ENCODE peak calls at places on chromosomes 4 and X, in seven cellular contexts. C is left ventricle myocardium inferior, O is mucosa of descending colon, P is aorta, F is endodermal cell, M is heart left ventricle, E is cardiac muscle cell. X is an unnamed sample. For H3K4me1, the result is how much of the 10 kb centered on the place peaks cover.

GRCh38 chr4:84985952-84986351 is 19.5 kb upstream of the WDFY3 start:
- DNase-seq in C (no peak), O (no peak), P (no peak), F (no peak), M (no peak), E (peak), X (no peak)

GRCh38 chr4:48109413-48110263 is 24.4 kb downstream of the TXK start:
- DNase-seq in C (no peak), O (no peak), P (no peak), F (peak), M (no peak), E (peak), X (no peak)

GRCh38 chrX:14670819-14671218 is 141.5 kb downstream of the GLRA2 start:
- DNase-seq in C (no peak), O (no peak), P (no peak), F (no peak), M (no peak), E (no peak), X (no peak)

GRCh38 chr4:98491862-98492554 is 166.4 kb downstream of the TSPAN5 start:
- DNase-seq in C (no peak), O (no peak), P (no peak), F (no peak), M (no peak), E (peak), X (no peak)

GRCh38 chrX:43000121-43000520 is 222.2 kb upstream of the PPP1R2C start:
- DNase-seq in C (no peak), O (no peak), P (no peak), F (no peak), M (no peak), E (no peak), X (no peak)

GRCh38 chr4:101370663-101371210 is 23.4 kb upstream of the PPP3CA start:
- DNase-seq in C (no peak), O (no peak), P (no peak), F (peak), M (no peak), E (no peak), X (no peak)

GRCh38 chrX:9577555-9577954 is 112.7 kb downstream of the TBL1X start:
- DNase-seq in C (no peak), O (no peak), P (no peak), F (no peak), M (no peak), E (no peak), X (no peak)

GRCh38 chrX:134481339-134481738 is 21.4 kb downstream of the HPRT1 start:
- DNase-seq in C (no peak), O (no peak), P (no peak), F (no peak), M (no peak), E (no peak), X (no peak)

GRCh38 chrX:103311401-103311785 is 603 bp upstream of the BEX2 start:
- DNase-seq in C (no peak), O (no peak), P (no peak), F (no peak), M (no peak), E (no peak), X (no peak)

GRCh38 chr4:172850838-172851237 is 317.8 kb upstream of the GALNT7 start:
- DNase-seq in C (no peak), O (no peak), P (no peak), F (no peak), M (no peak), E (peak), X (no peak)

GRCh38 chr4:104064650-104065577 is 345.1 kb upstream of the TACR3 start:
- DNase-seq in C (peak), O (peak), P (no peak), F (peak), M (peak), E (peak), X (peak)

GRCh38 chr4:85498068-85498733 is 23.3 kb downstream of the ARHGAP24 start:
- DNase-seq in C (peak), O (no peak), P (no peak), F (no peak), M (peak), E (peak), X (peak)

GRCh38 chr4:16083217-16084191 is at the start of gene PROM1:
- DNase-seq in C (peak), O (peak), P (peak), F (peak), M (peak), E (no peak), X (no peak)

GRCh38 chr4:186161138-186161537 is 30.2 kb upstream of the CYP4V2 start:
- DNase-seq in C (no peak), O (no peak), P (no peak), F (no peak), M (no peak), E (no peak), X (no peak)

GRCh38 chrX:69238153-69238959 is 73.1 kb upstream of the PJA1 start:
- DNase-seq in C (peak), O (peak), P (peak), F (no peak), M (peak), E (no peak), X (no peak)

GRCh38 chr4:83569967-83570366 is 34.1 kb downstream of the GPAT3 start:
- DNase-seq in C (no peak), O (no peak), P (no peak), F (no peak), M (no peak), E (no peak), X (no peak)

GRCh38 chr4:1508161-1509160 is 102.2 kb upstream of the NKX1-1 start:
- DNase-seq in C (no peak), O (peak), P (peak), F (peak), M (no peak), E (no peak), X (no peak)

GRCh38 chrX:150032742-150033141 is 94.5 kb upstream of the EOLA2 start:
- DNase-seq in C (no peak), O (no peak), P (no peak), F (no peak), M (no peak), E (peak), X (no peak)

GRCh38 chrX:118577041-118577440 is 81.4 kb downstream of the DOCK11 start:
- DNase-seq in C (no peak), O (no peak), P (peak), F (no peak), M (no peak), E (no peak), X (no peak)

GRCh38 chr4:124203613-124204284 is 508.8 kb downstream of the ANKRD50 start:
- DNase-seq in C (no peak), O (no peak), P (no peak), F (no peak), M (no peak), E (peak), X (no peak)
- H3K4me1 ChIP-seq in C (under half), O (under half), P (under half), F (under half), M (under half), E (under half), X (under half)

GRCh38 chrX:71100581-71101505 is 5.2 kb downstream of the FOXO4 start:
- DNase-seq in C (no peak), O (no peak), P (peak), F (peak), M (no peak), E (no peak), X (no peak)

GRCh38 chrX:71098302-71098701 is 2.7 kb downstream of the FOXO4 start:
- DNase-seq in C (peak), O (peak), P (peak), F (peak), M (peak), E (peak), X (peak)

GRCh38 chrX:71099736-71100135 is 4.1 kb downstream of the FOXO4 start:
- DNase-seq in C (no peak), O (no peak), P (no peak), F (peak), M (no peak), E (no peak), X (no peak)

GRCh38 chrX:71096702-71097032 is 1.0 kb downstream of the FOXO4 start:
- DNase-seq in C (no peak), O (no peak), P (no peak), F (no peak), M (no peak), E (no peak), X (no peak)

DNA sequence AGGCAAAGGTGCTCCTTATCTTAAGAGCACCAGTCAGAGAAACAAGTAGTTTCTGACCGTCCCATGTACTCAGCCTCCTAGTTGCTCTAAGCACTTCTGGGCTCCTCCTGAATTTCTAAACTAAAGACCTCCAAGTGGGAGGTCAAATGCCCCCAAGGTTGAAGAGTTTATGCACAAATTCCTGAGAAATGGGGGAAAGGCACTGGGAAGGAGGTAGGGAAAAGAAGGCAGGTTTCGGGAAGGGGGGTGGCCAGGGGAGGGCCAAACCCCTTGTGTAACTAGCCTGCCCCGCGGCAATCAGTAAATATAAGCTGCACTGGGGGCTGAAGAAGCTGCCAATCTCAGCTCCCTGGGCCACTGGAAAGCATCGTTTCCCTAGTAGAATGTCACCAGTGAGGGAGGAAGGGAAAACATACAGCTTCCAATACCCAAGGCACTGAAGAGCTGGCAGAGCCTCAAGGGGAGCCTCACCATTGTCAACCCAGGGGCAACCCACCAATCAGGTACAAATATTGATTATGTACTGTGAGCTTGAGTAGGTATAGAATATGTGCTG is 3.4 kb downstream of the FOXO4 start:
- DNase-seq in C (no peak), O (no peak), P (no peak), F (peak), M (no peak), E (no peak), X (no peak)
- H3K4me3 ChIP-seq in C (no peak), O (no peak), P (no peak), F (no peak), M (no peak), E (no peak), X (no peak)

GRCh38 chrX:124211312-124211942 is 121.0 kb upstream of the TEX13D start:
- DNase-seq in C (no peak), O (no peak), P (no peak), F (peak), M (no peak), E (peak), X (no peak)

GRCh38 chrX:124217289-124218251 is 114.9 kb upstream of the TEX13D start:
- DNase-seq in C (no peak), O (no peak), P (no peak), F (peak), M (peak), E (peak), X (no peak)

GRCh38 chrX:124215786-124216185 is 116.7 kb upstream of the TEX13D start:
- DNase-seq in C (no peak), O (no peak), P (no peak), F (no peak), M (no peak), E (no peak), X (no peak)

GRCh38 chrX:124212622-124213021 is 119.8 kb upstream of the TEX13D start:
- DNase-seq in C (no peak), O (no peak), P (no peak), F (no peak), M (no peak), E (no peak), X (no peak)

GRCh38 chrX:124216396-124217124 is 115.9 kb upstream of the TEX13D start:
- DNase-seq in C (no peak), O (no peak), P (no peak), F (peak), M (no peak), E (no peak), X (no peak)
- H3K4me1 ChIP-seq in C (under half), O (under half), P (under half), F (under half), M (under half), E (under half), X (under half)

GRCh38 chr4:112297495-112297894 is 326 bp downstream of the ALPK1 start:
- DNase-seq in C (no peak), O (no peak), P (no peak), F (no peak), M (no peak), E (no peak), X (no peak)
- H3K4me3 ChIP-seq in C (peak), O (no peak), P (peak), F (no peak), M (peak), E (no peak), X (peak)

DNA sequence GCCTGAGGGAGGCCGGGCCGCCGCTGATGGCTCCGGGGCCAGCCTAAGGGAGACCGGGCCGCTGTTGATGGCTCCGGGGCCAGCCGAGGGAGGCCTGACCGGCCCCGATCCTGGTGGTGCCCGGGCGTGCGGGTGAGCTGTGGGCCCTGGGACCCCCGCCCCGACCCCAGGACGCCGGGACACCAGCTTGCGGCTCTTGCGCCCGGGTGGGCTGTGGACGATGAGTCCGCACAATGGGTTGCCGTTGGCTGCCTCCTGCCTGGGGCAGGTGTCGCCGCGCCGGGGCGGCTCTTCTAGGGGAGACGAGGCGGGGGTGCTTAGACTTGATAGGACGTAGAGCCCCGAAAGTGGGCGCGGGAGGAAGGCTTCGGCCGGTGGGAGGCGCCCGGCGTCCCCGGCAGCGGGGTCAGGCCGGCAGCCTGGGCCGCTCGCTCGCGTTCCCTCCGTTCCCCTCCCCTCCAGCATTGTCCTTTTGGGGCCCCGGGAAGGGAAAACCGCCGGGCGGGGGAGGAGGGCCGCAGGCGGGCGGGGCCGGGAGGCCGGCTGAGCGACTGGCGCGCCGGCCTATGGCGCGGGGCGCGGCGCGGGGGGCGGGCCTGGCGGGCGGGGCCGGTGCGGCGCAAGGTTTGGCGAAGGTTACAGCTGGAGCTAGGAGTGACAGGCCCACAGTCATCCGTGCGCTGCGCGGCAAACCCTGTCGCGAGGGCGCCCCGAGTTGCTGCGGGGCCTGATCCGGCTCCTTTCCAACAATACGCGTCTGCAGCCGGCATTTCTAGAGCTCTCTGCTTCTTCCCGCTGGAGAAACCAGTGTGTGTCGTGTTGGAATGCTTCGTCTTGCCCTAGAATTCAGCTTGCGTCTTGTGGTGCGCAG is 819 bp downstream of the KIAA0232 start:
- DNase-seq in C (peak), O (peak), P (peak), F (peak), M (peak), E (peak), X (peak)
- H3K4me1 ChIP-seq in C (half or more), O (under half), P (under half), F (under half), M (under half), E (under half), X (under half)

DNA sequence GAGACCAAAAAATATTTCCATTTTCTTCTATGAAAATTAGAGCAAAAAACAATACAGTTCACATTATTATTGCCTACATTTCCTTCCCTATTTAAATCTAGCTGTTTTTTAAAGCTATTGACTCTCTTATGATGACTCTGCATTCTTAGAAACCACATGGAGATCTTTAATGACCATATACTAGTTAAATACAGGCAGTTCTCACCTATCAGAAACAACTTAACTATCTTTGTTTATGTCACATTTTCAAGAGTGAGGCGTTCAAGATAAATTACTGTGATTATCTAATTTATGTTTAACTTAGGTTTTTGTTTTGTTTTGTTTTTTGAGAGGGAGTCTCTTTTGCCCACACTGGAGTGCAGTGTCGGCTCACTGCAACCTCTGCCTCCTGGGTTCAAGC is 3.0 kb downstream of the CISD2 start:
- DNase-seq in C (no peak), O (no peak), P (no peak), F (no peak), M (no peak), E (no peak), X (no peak)
- H3K4me3 ChIP-seq in C (no peak), O (no peak), P (no peak), F (peak), M (no peak), E (no peak), X (no peak)

DNA sequence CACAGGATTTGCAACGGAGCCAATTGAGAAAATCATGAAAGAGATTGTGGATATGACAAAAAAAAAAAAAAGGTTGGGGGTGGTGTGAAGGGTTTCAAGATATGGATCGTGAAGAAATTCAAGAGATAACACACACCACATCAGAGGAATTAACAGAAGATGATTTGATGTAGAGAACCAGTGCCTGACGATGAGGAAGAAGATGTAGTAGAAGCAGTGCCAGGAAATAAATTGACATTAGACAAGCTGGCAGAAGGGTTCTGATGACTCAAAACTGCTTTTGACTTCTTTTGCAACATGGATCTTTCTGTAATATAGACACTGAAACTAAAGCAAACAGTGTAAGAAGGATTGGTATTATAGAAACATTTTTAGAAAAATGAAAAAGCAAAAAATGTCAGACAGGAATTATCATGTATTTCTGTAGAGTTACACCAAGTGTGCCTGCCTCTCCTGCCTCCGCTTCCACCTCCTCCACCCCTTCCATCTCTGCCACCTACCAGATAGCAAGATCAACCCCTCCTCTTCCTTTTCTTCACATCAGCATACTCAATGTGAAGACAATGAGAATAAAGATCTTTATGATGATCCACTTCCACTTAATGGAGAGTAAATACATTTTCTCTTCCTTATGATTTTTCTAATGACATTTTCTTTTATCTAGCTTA is 127.5 kb upstream of the OTUD4 start:
- DNase-seq in C (no peak), O (no peak), P (no peak), F (no peak), M (no peak), E (no peak), X (no peak)
- H3K4me1 ChIP-seq in C (under half), O (under half), P (under half), F (under half), M (under half), E (under half), X (under half)

DNA sequence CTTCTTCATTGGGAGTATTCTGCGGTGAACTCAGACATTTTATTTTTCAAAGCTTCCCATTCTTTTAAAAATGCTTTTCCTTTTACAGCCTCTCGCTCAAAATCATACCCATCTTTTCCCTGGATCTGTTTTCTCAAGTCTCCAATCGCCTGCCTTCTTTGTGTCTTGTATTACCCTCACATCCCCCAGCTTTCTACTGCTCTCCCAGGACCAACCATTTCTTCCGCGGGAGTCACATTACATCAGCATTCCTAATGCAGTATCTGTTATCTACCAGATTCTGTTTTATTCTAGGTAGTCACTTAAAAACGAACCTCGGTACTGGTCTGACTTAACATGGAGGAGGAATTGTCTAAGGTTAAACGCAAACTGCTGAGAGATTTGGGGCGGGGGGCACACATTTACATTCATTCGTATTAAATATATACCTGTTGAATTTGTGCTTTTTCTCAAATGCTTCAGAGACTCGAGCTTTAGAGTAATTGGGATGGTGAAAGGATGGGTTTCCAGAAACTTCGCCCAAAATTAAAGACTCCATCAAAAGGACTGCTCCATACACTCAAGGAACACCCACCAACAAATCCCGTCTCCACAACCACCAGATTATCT is 493 bp upstream of the UCHL1 start:
- DNase-seq in C (no peak), O (no peak), P (no peak), F (peak), M (no peak), E (peak), X (no peak)
- H3K4me3 ChIP-seq in C (peak), O (no peak), P (no peak), F (peak), M (peak), E (peak), X (peak)

DNA sequence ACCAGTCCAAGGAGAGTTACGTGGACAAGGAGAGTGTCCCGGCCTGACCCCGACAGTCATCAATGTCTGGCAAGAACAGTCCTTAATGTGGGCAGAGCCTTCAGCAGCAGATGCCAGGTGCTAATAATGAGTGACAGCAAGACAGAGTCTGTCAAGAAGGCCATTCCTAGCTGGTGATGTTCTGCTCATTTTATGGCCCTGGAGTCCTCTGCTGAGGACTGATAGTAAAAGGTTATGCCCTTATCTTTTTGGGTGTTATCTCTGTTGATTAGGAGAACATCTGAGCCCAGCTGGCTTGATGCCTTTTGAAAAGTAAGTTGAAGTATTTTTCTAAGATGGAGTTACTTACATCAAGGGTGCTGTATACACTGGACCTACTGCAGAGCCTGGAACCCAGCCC is 67.3 kb downstream of the SLC34A2 start:
- DNase-seq in C (no peak), O (no peak), P (no peak), F (no peak), M (no peak), E (no peak), X (no peak)
- H3K4me1 ChIP-seq in C (under half), O (under half), P (under half), F (under half), M (under half), E (under half), X (under half)

GRCh38 chr4:11542952-11543351 is 114.3 kb upstream of the HS3ST1 start:
- DNase-seq in C (no peak), O (no peak), P (no peak), F (no peak), M (no peak), E (no peak), X (no peak)
- H3K4me3 ChIP-seq in C (no peak), O (no peak), P (no peak), F (no peak), M (no peak), E (no peak), X (no peak)

X was measured in tibial artery.